ENCODE peak calls at places on chromosomes 13 and 19, in five cellular contexts. J, K, L, D and R are unnamed samples.

GRCh38 chr19:8505680-8506401 is 3.4 kb upstream of the PRAM1 start:
- DNase-seq in K (peak; percentile 38), D (peak; percentile 79), J (peak; percentile 84), L (peak; percentile 68), R (peak; percentile 66)

GRCh38 chr19:54297759-54298305 is 15.1 kb downstream of the LILRA5 start:
- DNase-seq in L (no peak), K (no peak), D (no peak), J (no peak), R (no peak)

GRCh38 chr13:80901111-80902014 is 560.4 kb upstream of the SPRY2 start:
- DNase-seq in K (no peak), D (no peak), L (no peak), J (no peak), R (no peak)

GRCh38 chr19:54457773-54458647 is 5.6 kb downstream of the LENG9 start:
- DNase-seq in K (no peak), D (no peak), L (no peak), J (no peak), R (no peak)

GRCh38 chr13:24502567-24503375 is 9.8 kb downstream of the PARP4 start:
- DNase-seq in L (peak; percentile 52), D (no peak), K (no peak), J (peak; percentile 54), R (no peak)

GRCh38 chr13:74251778-74252519 is 117.7 kb upstream of the KLF12 start:
- DNase-seq in L (no peak), J (no peak), D (peak; percentile 1), K (no peak), R (no peak)

GRCh38 chr19:30227661-30228112 is 144.5 kb upstream of the ZNF536 start:
- DNase-seq in J (peak; percentile 70), K (no peak), D (peak; percentile 78), L (peak; percentile 52), R (peak; percentile 28)

GRCh38 chr13:95745752-95746151 is 68.8 kb downstream of the DNAJC3 start:
- DNase-seq in K (no peak), J (no peak), L (no peak), D (no peak), R (no peak)

GRCh38 chr19:1045247-1045603 is 5.3 kb downstream of the ABCA7 start:
- DNase-seq in D (no peak), J (peak; percentile 28), L (no peak), K (no peak), R (peak; percentile 54)

GRCh38 chr13:104984296-104984818 is 1551.1 kb downstream of the EFNB2 start:
- DNase-seq in D (peak; percentile 24), L (no peak), J (no peak), K (no peak), R (no peak)

GRCh38 chr13:43285891-43286602 is 262.7 kb downstream of the DNAJC15 start:
- DNase-seq in D (no peak), J (no peak), K (no peak), L (no peak), R (no peak)